ENCODE peak calls at places on chromosomes 16 and 17, in five cellular contexts. B is IMR-90, I is BJ, D is left ventricle myocardium inferior, Z is neural progenitor cell. U is an unnamed sample.
A peak's percentile ranks its signal among the peaks of the same experiment; 100 is the strongest.

GRCh38 chr17:72416054-72416691 is 295.4 kb downstream of the SOX9 start:
- DNase-seq in I (no peak), Z (peak; percentile 41), B (no peak), D (no peak), U (no peak)

GRCh38 chr16:21598676-21599157 is 660 bp upstream of the METTL9 start:
- DNase-seq in B (no peak), D (no peak), I (no peak), Z (no peak), U (no peak)

GRCh38 chr16:53212899-53213235 is 158.1 kb downstream of the CHD9 start:
- DNase-seq in I (no peak), Z (no peak), D (no peak), B (no peak), U (no peak)

GRCh38 chr17:77106874-77107358 is 33.9 kb upstream of the SEC14L1 start:
- DNase-seq in B (no peak), Z (peak; percentile 22), I (no peak), D (no peak), U (no peak)

GRCh38 chr17:76132574-76133338 is 8.3 kb downstream of the FOXJ1 start:
- DNase-seq in B (no peak), D (no peak), Z (peak; percentile 55), I (no peak), U (no peak)

GRCh38 chr17:67253379-67253778 is 8.4 kb upstream of the HELZ start:
- DNase-seq in Z (no peak), B (peak; percentile 40), D (no peak), I (no peak), U (no peak)

GRCh38 chr17:28861393-28862203 is 6.8 kb downstream of the ERAL1 start:
- DNase-seq in I (no peak), B (no peak), D (no peak), Z (no peak), U (no peak)

GRCh38 chr17:57900991-57901743 is 51.3 kb upstream of the MRPS23 start:
- DNase-seq in D (no peak), B (no peak), Z (no peak), I (no peak), U (no peak)

GRCh38 chr16:50594332-50595260 is 46.4 kb downstream of the NKD1 start:
- DNase-seq in D (no peak), I (no peak), Z (no peak), B (no peak), U (no peak)

GRCh38 chr17:71975998-71976649 is 144.7 kb upstream of the SOX9 start:
- DNase-seq in D (peak; percentile 80), B (peak; percentile 97), I (peak; percentile 86), Z (peak; percentile 8), U (peak; percentile 97)

GRCh38 chr17:70713694-70714093 is 544.4 kb downstream of the KCNJ2 start:
- DNase-seq in Z (no peak), I (no peak), B (no peak), D (no peak), U (no peak)

GRCh38 chr17:29929544-29930398 is at the start of gene SSH2:
- DNase-seq in I (no peak), Z (peak; percentile 99), B (peak; percentile 73), D (peak; percentile 89), U (peak; percentile 78)

GRCh38 chr16:75402174-75402820 is 31.0 kb downstream of the CFDP1 start:
- DNase-seq in D (no peak), I (no peak), B (peak; percentile 75), Z (no peak), U (peak; percentile 40)

GRCh38 chr17:71980171-71980570 is 140.6 kb upstream of the SOX9 start:
- DNase-seq in D (no peak), Z (no peak), I (no peak), B (no peak), U (peak; percentile 3)

GRCh38 chr16:85279874-85280545 is 167.7 kb upstream of the CIBAR2 start:
- DNase-seq in Z (no peak), I (no peak), D (peak; percentile 62), B (no peak), U (no peak)

GRCh38 chr17:69246726-69247375 is 18.2 kb upstream of the ABCA10 start:
- DNase-seq in D (no peak), I (no peak), Z (peak; percentile 60), B (peak; percentile 55), U (peak; percentile 58)

GRCh38 chr16:22670044-22670536 is 143.9 kb upstream of the HS3ST2 start:
- DNase-seq in Z (no peak), I (no peak), B (no peak), D (no peak), U (peak; percentile 21)

GRCh38 chr16:85350973-85351372 is 238.7 kb upstream of the CIBAR2 start:
- DNase-seq in B (peak; percentile 96), D (peak; percentile 83), I (peak; percentile 58), Z (no peak), U (peak; percentile 97)

GRCh38 chr16:69073181-69073669 is 32.2 kb upstream of the HAS3 start:
- DNase-seq in D (no peak), I (peak; percentile 38), Z (no peak), B (peak; percentile 92), U (peak; percentile 68)

GRCh38 chr16:85365120-85365519 is 248.0 kb upstream of the GSE1 start:
- DNase-seq in D (no peak), I (no peak), Z (no peak), B (no peak), U (no peak)

GRCh38 chr16:17365591-17366298 is 105.0 kb downstream of the XYLT1 start:
- DNase-seq in D (no peak), B (no peak), Z (no peak), I (no peak), U (peak; percentile 88)

GRCh38 chr17:42513686-42514085 is 22.4 kb upstream of the NAGLU start:
- DNase-seq in Z (no peak), B (no peak), I (no peak), D (no peak), U (no peak)

GRCh38 chr17:42512733-42513251 is 23.2 kb upstream of the NAGLU start:
- DNase-seq in B (peak; percentile 56), Z (no peak), I (no peak), D (no peak), U (no peak)

GRCh38 chr17:42509916-42510315 is 26.1 kb upstream of the NAGLU start:
- DNase-seq in D (no peak), I (no peak), B (no peak), Z (no peak), U (no peak)

GRCh38 chr17:42514279-42514678 is 21.8 kb upstream of the NAGLU start:
- DNase-seq in D (no peak), B (no peak), Z (no peak), I (no peak), U (no peak)

GRCh38 chr17:42512246-42512645 is 23.8 kb upstream of the NAGLU start:
- DNase-seq in Z (no peak), I (no peak), D (no peak), B (no peak), U (no peak)
- H3K4me3 ChIP-seq in Z (no peak overlapping the region), I (no peak overlapping the region), D (no peak overlapping the region), B (no peak overlapping the region), U (no peak overlapping the region)

GRCh38 chr17:8124350-8125195 is 667 bp upstream of the HES7 start:
- DNase-seq in Z (peak; percentile 46), D (no peak), B (peak; percentile 36), I (no peak), U (peak; percentile 34)
- H3K4me3 ChIP-seq in Z (peak overlapping the region; percentile 75), D (peak overlapping the region; percentile 84), B (peak overlapping the region; percentile 73), I (peak overlapping the region; percentile 13), U (peak overlapping the region; percentile 69)

DNA sequence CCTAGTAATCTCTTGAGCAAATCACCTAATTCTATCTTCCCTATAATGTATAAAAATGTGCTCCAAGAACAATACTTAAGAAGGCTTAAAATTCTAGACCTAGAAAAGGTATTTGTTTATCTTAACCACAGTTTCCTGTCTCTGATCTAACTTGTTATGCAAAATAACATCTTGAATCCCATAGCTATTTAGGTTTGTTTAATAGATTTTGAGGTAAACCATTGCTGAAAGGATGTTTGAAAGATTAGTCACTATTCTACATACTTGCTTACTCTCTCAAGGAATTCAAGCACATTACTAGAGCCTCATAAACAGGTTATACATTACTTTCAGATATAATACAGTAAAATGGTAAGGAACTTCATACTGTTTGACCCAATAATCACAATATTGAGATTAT is 13.0 kb downstream of the CA10 start:
- DNase-seq in D (no peak), B (no peak), I (no peak), Z (no peak), U (no peak)
- H3K4me3 ChIP-seq in D (no peak overlapping the region), B (no peak overlapping the region), I (no peak overlapping the region), Z (no peak overlapping the region), U (no peak overlapping the region)

DNA sequence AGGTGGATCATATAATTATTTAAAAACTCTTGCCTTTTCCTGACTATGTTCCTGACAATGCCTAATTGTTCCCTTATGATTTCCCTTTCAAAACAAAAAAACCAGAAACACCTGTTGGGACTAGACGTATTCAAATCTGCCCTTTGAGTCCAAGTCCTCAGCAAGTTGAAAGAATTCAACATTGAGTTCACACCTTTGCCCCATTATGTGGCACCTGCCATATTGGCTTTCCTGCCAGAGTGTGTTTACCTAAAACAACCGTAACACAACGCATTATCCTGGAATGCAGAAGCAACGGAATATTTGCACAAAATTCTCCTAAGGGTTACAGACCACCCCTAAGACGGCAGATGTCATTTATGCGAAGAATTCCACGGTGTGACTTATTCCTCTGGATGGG is 105.9 kb downstream of the ZFHX3 start:
- DNase-seq in I (no peak), Z (no peak), B (no peak), D (no peak), U (no peak)
- H3K4me3 ChIP-seq in I (no peak overlapping the region), Z (no peak overlapping the region), B (no peak overlapping the region), D (no peak overlapping the region), U (no peak overlapping the region)

DNA sequence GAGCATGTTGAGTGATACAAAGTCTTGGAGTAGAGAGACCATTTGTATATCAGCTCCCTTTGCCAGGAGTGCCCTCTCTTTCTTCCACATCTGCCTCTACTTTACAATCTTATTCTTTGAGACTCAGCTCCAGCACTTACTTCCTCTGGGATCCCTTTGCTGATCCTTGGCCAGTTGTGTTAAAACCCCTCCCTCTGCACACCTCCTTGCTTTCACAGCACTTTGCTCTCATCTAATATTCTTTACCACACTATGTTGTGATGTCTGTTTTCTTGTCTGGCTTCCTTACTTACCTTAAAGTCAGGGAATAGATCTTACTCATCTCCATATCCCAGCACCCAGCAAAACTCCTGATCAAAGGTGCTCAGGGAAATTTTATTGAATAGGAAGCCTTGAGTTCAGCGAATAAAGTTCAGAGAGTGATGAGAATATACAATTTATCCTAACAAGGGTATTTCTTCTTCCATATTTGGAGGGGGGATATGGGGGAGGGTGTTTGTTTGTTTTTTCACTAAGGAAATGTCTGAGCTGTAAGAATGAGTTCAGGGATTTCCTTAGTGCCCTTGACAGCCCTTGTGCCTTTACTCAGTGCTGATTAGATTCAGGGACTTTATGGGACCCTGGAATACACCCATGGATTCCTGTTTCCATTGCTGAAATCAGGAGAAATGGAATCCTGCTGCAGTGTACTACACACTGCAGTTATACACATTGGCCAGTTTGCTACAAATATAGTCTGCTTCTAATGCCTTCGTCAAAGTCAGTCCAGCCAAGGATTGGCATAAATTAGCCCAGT is 32.0 kb downstream of the MRTFB start:
- DNase-seq in D (no peak), B (no peak), Z (no peak), I (no peak), U (no peak)
- H3K4me3 ChIP-seq in D (no peak overlapping the region), B (no peak overlapping the region), Z (no peak overlapping the region), I (no peak overlapping the region), U (no peak overlapping the region)

U was measured in AG10803.